ENCODE peak calls at places on chromosomes 3 and 15, in seven cellular contexts. One of them, this sample, is unnamed.
A peak's percentile ranks its signal among the peaks of the same experiment; 100 is the strongest.

GRCh38 chr3:197890693-197891092 is 59.3 kb upstream of the RPL35A start:
- DNase-seq in thoracic aorta: no peak
- DNase-seq in astrocyte: no peak
- DNase-seq in mesendoderm: no peak
- DNase-seq in kidney: no peak
- DNase-seq in sigmoid colon: no peak
- DNase-seq in CD8-positive, alpha-beta memory T cell: no peak
- DNase-seq in this sample: no peak

GRCh38 chr3:22225161-22225560 is 474.2 kb upstream of the ZNF385D start:
- DNase-seq in thoracic aorta: no peak
- DNase-seq in astrocyte: no peak
- DNase-seq in mesendoderm: no peak
- DNase-seq in kidney: no peak
- DNase-seq in sigmoid colon: no peak
- DNase-seq in CD8-positive, alpha-beta memory T cell: no peak
- DNase-seq in this sample: no peak

GRCh38 chr3:155409336-155409735 is 115.9 kb upstream of the STRIT1 start:
- DNase-seq in thoracic aorta: no peak
- DNase-seq in astrocyte: no peak
- DNase-seq in mesendoderm: peak; percentile 54
- DNase-seq in kidney: no peak
- DNase-seq in sigmoid colon: no peak
- DNase-seq in CD8-positive, alpha-beta memory T cell: no peak
- DNase-seq in this sample: no peak

GRCh38 chr15:25947336-25948080 is 84.4 kb upstream of the ATP10A start:
- DNase-seq in thoracic aorta: no peak
- DNase-seq in astrocyte: peak; percentile 14
- DNase-seq in mesendoderm: peak; percentile 82
- DNase-seq in kidney: no peak
- DNase-seq in sigmoid colon: no peak
- DNase-seq in CD8-positive, alpha-beta memory T cell: no peak
- DNase-seq in this sample: no peak

GRCh38 chr3:102240720-102241119 is 194.1 kb upstream of the ZPLD1 start:
- DNase-seq in thoracic aorta: no peak
- DNase-seq in astrocyte: no peak
- DNase-seq in mesendoderm: no peak
- DNase-seq in kidney: no peak
- DNase-seq in sigmoid colon: no peak
- DNase-seq in CD8-positive, alpha-beta memory T cell: no peak
- DNase-seq in this sample: no peak

GRCh38 chr15:99474041-99474906 is 91.5 kb upstream of the MEF2A start:
- DNase-seq in thoracic aorta: no peak
- DNase-seq in astrocyte: no peak
- DNase-seq in mesendoderm: no peak
- DNase-seq in kidney: peak; percentile 76
- DNase-seq in sigmoid colon: peak; percentile 76
- DNase-seq in CD8-positive, alpha-beta memory T cell: no peak
- DNase-seq in this sample: no peak

GRCh38 chr3:120622870-120623718 is 27.0 kb downstream of the NDUFB4 start:
- DNase-seq in thoracic aorta: no peak
- DNase-seq in astrocyte: peak; percentile 57
- DNase-seq in mesendoderm: peak; percentile 60
- DNase-seq in kidney: no peak
- DNase-seq in sigmoid colon: no peak
- DNase-seq in CD8-positive, alpha-beta memory T cell: no peak
- DNase-seq in this sample: peak; percentile 1

GRCh38 chr3:162348912-162349311 is 852.3 kb downstream of the OTOL1 start:
- DNase-seq in thoracic aorta: no peak
- DNase-seq in astrocyte: no peak
- DNase-seq in mesendoderm: no peak
- DNase-seq in kidney: no peak
- DNase-seq in sigmoid colon: no peak
- DNase-seq in CD8-positive, alpha-beta memory T cell: no peak
- DNase-seq in this sample: no peak

GRCh38 chr3:9786209-9786739 is 6.0 kb downstream of the TADA3 start:
- DNase-seq in thoracic aorta: no peak
- DNase-seq in astrocyte: no peak
- DNase-seq in mesendoderm: no peak
- DNase-seq in kidney: no peak
- DNase-seq in sigmoid colon: no peak
- DNase-seq in CD8-positive, alpha-beta memory T cell: no peak
- DNase-seq in this sample: no peak

GRCh38 chr15:68097029-68097428 is 42.9 kb downstream of the PIAS1 start:
- DNase-seq in thoracic aorta: no peak
- DNase-seq in astrocyte: no peak
- DNase-seq in mesendoderm: no peak
- DNase-seq in kidney: no peak
- DNase-seq in sigmoid colon: no peak
- DNase-seq in CD8-positive, alpha-beta memory T cell: no peak
- DNase-seq in this sample: no peak

GRCh38 chr15:60563066-60563465 is 84.1 kb upstream of the ICE2 start:
- DNase-seq in thoracic aorta: no peak
- DNase-seq in astrocyte: no peak
- DNase-seq in mesendoderm: no peak
- DNase-seq in kidney: no peak
- DNase-seq in sigmoid colon: no peak
- DNase-seq in CD8-positive, alpha-beta memory T cell: no peak
- DNase-seq in this sample: no peak

GRCh38 chr15:73141216-73141900 is 89.1 kb downstream of the NEO1 start:
- DNase-seq in thoracic aorta: no peak
- DNase-seq in astrocyte: no peak
- DNase-seq in mesendoderm: no peak
- DNase-seq in kidney: no peak
- DNase-seq in sigmoid colon: no peak
- DNase-seq in CD8-positive, alpha-beta memory T cell: peak; percentile 36
- DNase-seq in this sample: peak; percentile 46

GRCh38 chr3:51675201-51675611 is 4.2 kb downstream of the TEX264 start:
- DNase-seq in thoracic aorta: no peak
- DNase-seq in astrocyte: peak; percentile 45
- DNase-seq in mesendoderm: no peak
- DNase-seq in kidney: no peak
- DNase-seq in sigmoid colon: peak; percentile 5
- DNase-seq in CD8-positive, alpha-beta memory T cell: no peak
- DNase-seq in this sample: no peak

GRCh38 chr15:85941186-85941855 is 138.3 kb upstream of the AGBL1 start:
- DNase-seq in thoracic aorta: no peak
- DNase-seq in astrocyte: peak; percentile 96
- DNase-seq in mesendoderm: no peak
- DNase-seq in kidney: no peak
- DNase-seq in sigmoid colon: no peak
- DNase-seq in CD8-positive, alpha-beta memory T cell: no peak
- DNase-seq in this sample: no peak

GRCh38 chr15:92091155-92091734 is 237.7 kb downstream of the SLCO3A1 start:
- DNase-seq in thoracic aorta: no peak
- DNase-seq in astrocyte: no peak
- DNase-seq in mesendoderm: peak; percentile 86
- DNase-seq in kidney: no peak
- DNase-seq in sigmoid colon: no peak
- DNase-seq in CD8-positive, alpha-beta memory T cell: no peak
- DNase-seq in this sample: no peak

GRCh38 chr3:143707848-143708247 is 140.4 kb downstream of the SLC9A9 start:
- DNase-seq in thoracic aorta: no peak
- DNase-seq in astrocyte: peak; percentile 23
- DNase-seq in mesendoderm: peak; percentile 68
- DNase-seq in kidney: no peak
- DNase-seq in sigmoid colon: no peak
- DNase-seq in CD8-positive, alpha-beta memory T cell: no peak
- DNase-seq in this sample: no peak

GRCh38 chr15:25244731-25245585 is 193.9 kb downstream of the UBE3A start:
- DNase-seq in thoracic aorta: no peak
- DNase-seq in astrocyte: no peak
- DNase-seq in mesendoderm: no peak
- DNase-seq in kidney: no peak
- DNase-seq in sigmoid colon: no peak
- DNase-seq in CD8-positive, alpha-beta memory T cell: no peak
- DNase-seq in this sample: no peak

GRCh38 chr3:2247831-2248230 is 149.2 kb downstream of the CNTN4 start:
- DNase-seq in thoracic aorta: no peak
- DNase-seq in astrocyte: no peak
- DNase-seq in mesendoderm: no peak
- DNase-seq in kidney: no peak
- DNase-seq in sigmoid colon: no peak
- DNase-seq in CD8-positive, alpha-beta memory T cell: no peak
- DNase-seq in this sample: no peak

GRCh38 chr15:40925863-40926658 is 3.1 kb upstream of the DLL4 start:
- DNase-seq in thoracic aorta: no peak
- DNase-seq in astrocyte: no peak
- DNase-seq in mesendoderm: peak; percentile 60
- DNase-seq in kidney: peak; percentile 75
- DNase-seq in sigmoid colon: no peak
- DNase-seq in CD8-positive, alpha-beta memory T cell: no peak
- DNase-seq in this sample: no peak

GRCh38 chr15:70586241-70586640 is 177.1 kb downstream of the UACA start:
- DNase-seq in thoracic aorta: no peak
- DNase-seq in astrocyte: no peak
- DNase-seq in mesendoderm: no peak
- DNase-seq in kidney: no peak
- DNase-seq in sigmoid colon: no peak
- DNase-seq in CD8-positive, alpha-beta memory T cell: no peak
- DNase-seq in this sample: no peak

GRCh38 chr3:56302417-56302816 is 165.8 kb downstream of the ERC2 start:
- DNase-seq in thoracic aorta: no peak
- DNase-seq in astrocyte: no peak
- DNase-seq in mesendoderm: peak; percentile 55
- DNase-seq in kidney: no peak
- DNase-seq in sigmoid colon: no peak
- DNase-seq in CD8-positive, alpha-beta memory T cell: no peak
- DNase-seq in this sample: no peak

GRCh38 chr3:112653209-112653871 is 12.4 kb upstream of the CCDC80 start:
- DNase-seq in thoracic aorta: no peak
- DNase-seq in astrocyte: peak; percentile 99
- DNase-seq in mesendoderm: no peak
- DNase-seq in kidney: no peak
- DNase-seq in sigmoid colon: peak; percentile 68
- DNase-seq in CD8-positive, alpha-beta memory T cell: no peak
- DNase-seq in this sample: no peak

GRCh38 chr3:187982149-187982548 is 171.8 kb upstream of the LPP start:
- DNase-seq in thoracic aorta: no peak
- DNase-seq in astrocyte: no peak
- DNase-seq in mesendoderm: no peak
- DNase-seq in kidney: no peak
- DNase-seq in sigmoid colon: no peak
- DNase-seq in CD8-positive, alpha-beta memory T cell: no peak
- DNase-seq in this sample: no peak
- H3K4me1 ChIP-seq in thoracic aorta: no peaks in the 10 kb centered on the region
- H3K4me1 ChIP-seq in astrocyte: peaks cover 16% of the 10 kb centered on the region
- H3K4me1 ChIP-seq in mesendoderm: no peaks in the 10 kb centered on the region
- H3K4me1 ChIP-seq in kidney: peaks cover 2% of the 10 kb centered on the region
- H3K4me1 ChIP-seq in sigmoid colon: no peaks in the 10 kb centered on the region
- H3K4me1 ChIP-seq in CD8-positive, alpha-beta memory T cell: peaks cover 42% of the 10 kb centered on the region
- H3K4me1 ChIP-seq in this sample: peaks cover 52% of the 10 kb centered on the region

GRCh38 chr3:58164916-58165821 is 45.6 kb downstream of the DNASE1L3 start:
- DNase-seq in thoracic aorta: no peak
- DNase-seq in astrocyte: peak; percentile 78
- DNase-seq in mesendoderm: peak; percentile 83
- DNase-seq in kidney: peak; percentile 57
- DNase-seq in sigmoid colon: peak; percentile 70
- DNase-seq in CD8-positive, alpha-beta memory T cell: no peak
- DNase-seq in this sample: no peak
- H3K36me3 ChIP-seq in thoracic aorta: peaks cover 21% of the 10 kb centered on the region
- H3K36me3 ChIP-seq in astrocyte: peaks cover 36% of the 10 kb centered on the region
- H3K36me3 ChIP-seq in mesendoderm: peaks cover 9% of the 10 kb centered on the region
- H3K36me3 ChIP-seq in kidney: peaks cover 31% of the 10 kb centered on the region
- H3K36me3 ChIP-seq in sigmoid colon: peaks cover 43% of the 10 kb centered on the region
- H3K36me3 ChIP-seq in CD8-positive, alpha-beta memory T cell: no peaks in the 10 kb centered on the region
- H3K36me3 ChIP-seq in this sample: peaks cover 8% of the 10 kb centered on the region

DNA sequence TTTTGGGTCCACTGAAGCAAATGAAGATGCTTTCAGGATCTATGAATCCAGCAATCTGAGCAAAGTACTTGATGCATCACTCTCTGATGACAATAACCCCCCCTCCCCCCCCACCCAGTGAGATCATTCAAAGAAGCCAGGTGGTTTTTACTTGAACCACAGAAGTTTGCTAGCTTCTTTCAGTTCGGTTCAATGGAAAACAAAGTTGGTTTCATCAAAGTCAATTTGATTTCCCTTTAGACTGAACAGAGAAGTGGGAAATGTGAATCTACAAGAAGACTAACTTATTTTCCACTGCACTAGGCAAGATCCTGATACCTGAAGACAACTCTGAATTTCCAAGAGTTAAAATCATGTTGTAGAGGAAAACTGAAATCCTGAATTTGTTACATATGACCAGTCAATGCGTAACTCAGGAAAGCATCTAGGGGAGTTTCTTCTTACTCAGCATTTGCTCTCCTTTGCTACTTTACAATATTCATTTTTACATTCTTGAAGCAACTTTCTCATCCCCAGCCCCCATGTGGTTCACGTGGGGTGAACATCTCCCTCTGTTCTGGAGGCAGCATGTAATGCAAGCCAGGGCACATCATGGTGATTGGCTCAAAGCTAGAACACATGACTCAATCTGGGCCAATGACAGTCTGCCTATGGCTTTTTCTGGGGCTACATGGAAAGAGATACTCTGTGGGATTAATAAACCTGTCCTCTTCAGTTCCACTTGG is 572.6 kb downstream of the FOXP1 start:
- DNase-seq in thoracic aorta: no peak
- DNase-seq in astrocyte: no peak
- DNase-seq in mesendoderm: no peak
- DNase-seq in kidney: no peak
- DNase-seq in sigmoid colon: no peak
- DNase-seq in CD8-positive, alpha-beta memory T cell: peak; percentile 58
- DNase-seq in this sample: peak; percentile 78
- H3K4me1 ChIP-seq in thoracic aorta: peaks cover 46% of the 10 kb centered on the region
- H3K4me1 ChIP-seq in astrocyte: peaks cover 19% of the 10 kb centered on the region
- H3K4me1 ChIP-seq in mesendoderm: peaks cover 4% of the 10 kb centered on the region
- H3K4me1 ChIP-seq in kidney: peaks cover 2% of the 10 kb centered on the region
- H3K4me1 ChIP-seq in sigmoid colon: peaks cover 73% of the 10 kb centered on the region
- H3K4me1 ChIP-seq in CD8-positive, alpha-beta memory T cell: peaks cover 68% of the 10 kb centered on the region
- H3K4me1 ChIP-seq in this sample: peaks cover 70% of the 10 kb centered on the region

DNA sequence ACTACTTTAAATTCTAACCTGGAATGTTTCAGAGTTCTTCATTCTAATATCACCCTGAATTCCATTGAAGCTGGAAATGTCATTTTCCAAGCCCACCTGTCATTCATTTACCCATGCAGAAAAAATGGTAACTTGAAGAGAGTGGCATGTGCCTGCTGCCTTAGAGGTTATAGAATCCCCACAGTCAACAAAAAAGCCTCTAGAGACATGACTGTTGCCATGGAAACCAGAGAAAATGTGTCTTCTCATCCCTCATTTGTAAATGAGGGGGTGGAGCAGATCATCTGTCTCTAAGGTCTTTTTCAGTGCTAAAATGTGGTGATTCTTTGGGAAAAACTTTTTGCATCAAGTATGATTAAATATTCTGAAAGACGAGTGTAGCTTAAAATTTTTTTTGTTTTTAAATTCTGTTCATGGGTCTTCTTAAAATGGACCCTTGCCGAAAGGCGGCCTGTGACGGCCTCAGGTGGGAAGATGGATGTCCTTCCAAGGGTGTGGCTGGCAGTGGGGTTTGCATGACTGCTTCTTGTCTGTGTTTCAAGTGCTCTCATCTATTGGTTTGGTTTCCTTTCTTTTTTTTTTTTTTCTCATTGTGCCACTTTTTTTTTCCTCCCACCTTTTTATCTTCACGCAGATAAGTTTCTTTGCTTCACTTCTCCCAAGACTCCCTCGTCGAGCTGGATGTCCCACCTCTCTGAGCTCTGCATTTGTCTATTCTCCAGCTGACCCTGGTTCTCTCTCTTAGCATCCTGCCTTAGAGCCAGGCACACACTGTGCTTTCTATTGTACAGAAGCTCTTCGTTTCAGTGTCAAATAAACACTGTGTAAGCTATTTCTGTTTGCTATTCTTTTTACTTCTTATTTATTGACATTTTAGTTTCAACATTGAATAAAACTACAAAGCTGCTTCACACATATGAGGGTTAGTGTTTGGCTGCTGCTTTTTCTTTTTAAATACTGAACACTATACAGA is 23.0 kb downstream of the TPM1 start:
- DNase-seq in thoracic aorta: no peak
- DNase-seq in astrocyte: no peak
- DNase-seq in mesendoderm: no peak
- DNase-seq in kidney: no peak
- DNase-seq in sigmoid colon: no peak
- DNase-seq in CD8-positive, alpha-beta memory T cell: no peak
- DNase-seq in this sample: no peak
- H3K36me3 ChIP-seq in thoracic aorta: peaks cover 81% of the 10 kb centered on the region
- H3K36me3 ChIP-seq in astrocyte: peaks cover 92% of the 10 kb centered on the region
- H3K36me3 ChIP-seq in mesendoderm: peaks cover 26% of the 10 kb centered on the region
- H3K36me3 ChIP-seq in kidney: peaks cover 54% of the 10 kb centered on the region
- H3K36me3 ChIP-seq in sigmoid colon: peaks cover 98% of the 10 kb centered on the region
- H3K36me3 ChIP-seq in CD8-positive, alpha-beta memory T cell: peaks cover 22% of the 10 kb centered on the region
- H3K36me3 ChIP-seq in this sample: peaks cover 16% of the 10 kb centered on the region